ENCODE peak calls at places on chromosome 6, in ten cellular contexts. F is psoas muscle; E is osteoblast; X is fibroblast of the aortic adventitia; G is T-helper 1 cell; N is Right ventricle myocardium inferior; O is choroid plexus epithelial cell; D is mucosa of descending colon; V is T follicular helper cell; J is CD4-positive, alpha-beta memory T cell. B is an unnamed sample.

GRCh38 chr6:41676406-41676805 is 38.1 kb downstream of the MDFI start:
- DNase-seq in F (no peak), E (peak), X (no peak), G (no peak), N (no peak), O (no peak), D (no peak), V (no peak), J (no peak), B (no peak)

GRCh38 chr6:24702720-24703282 is 16.2 kb downstream of the C6orf62 start:
- DNase-seq in F (no peak), E (no peak), X (no peak), G (no peak), N (no peak), O (no peak), D (no peak), V (no peak), J (no peak), B (no peak)

GRCh38 chr6:159832941-159833340 is 32.9 kb downstream of the PNLDC1 start:
- DNase-seq in F (no peak), E (no peak), X (no peak), G (no peak), N (no peak), O (no peak), D (no peak), V (no peak), J (no peak), B (no peak)

GRCh38 chr6:125014157-125014957 is 52.1 kb downstream of the RNF217 start:
- DNase-seq in F (no peak), E (peak), X (peak), G (no peak), N (no peak), O (peak), D (no peak), V (no peak), J (no peak), B (no peak)

GRCh38 chr6:34457392-34457746 is 8.5 kb upstream of the PACSIN1 start:
- DNase-seq in F (no peak), E (no peak), X (no peak), G (no peak), N (no peak), O (no peak), D (no peak), V (no peak), J (no peak), B (no peak)

GRCh38 chr6:126015869-126016268 is 29.5 kb downstream of the TRMT11 start:
- DNase-seq in F (no peak), E (no peak), X (peak), G (no peak), N (no peak), O (peak), D (no peak), V (no peak), J (no peak), B (no peak)

GRCh38 chr6:10418862-10419748 is 4.2 kb upstream of the TFAP2A start:
- DNase-seq in F (no peak), E (peak), X (no peak), G (no peak), N (no peak), O (peak), D (peak), V (no peak), J (no peak), B (no peak)

GRCh38 chr6:41781302-41781711 is 725 bp downstream of the PRICKLE4 start:
- DNase-seq in F (no peak), E (peak), X (no peak), G (no peak), N (no peak), O (no peak), D (no peak), V (no peak), J (no peak), B (no peak)

GRCh38 chr6:129507059-129507807 is 202.7 kb downstream of the ARHGAP18 start:
- DNase-seq in F (no peak), E (no peak), X (no peak), G (no peak), N (no peak), O (no peak), D (no peak), V (no peak), J (no peak), B (no peak)

GRCh38 chr6:13372688-13373487 is 44.6 kb upstream of the TBC1D7 start:
- DNase-seq in F (no peak), E (no peak), X (no peak), G (no peak), N (no peak), O (no peak), D (no peak), V (no peak), J (no peak), B (no peak)

GRCh38 chr6:46749731-46750130 is 3.0 kb downstream of the ANKRD66 start:
- DNase-seq in F (no peak), E (no peak), X (no peak), G (no peak), N (no peak), O (no peak), D (no peak), V (no peak), J (no peak), B (no peak)

GRCh38 chr6:53855940-53856339 is 61.1 kb downstream of the LRRC1 start:
- DNase-seq in F (no peak), E (no peak), X (no peak), G (no peak), N (no peak), O (no peak), D (no peak), V (no peak), J (no peak), B (no peak)

GRCh38 chr6:46116289-46116688 is 13.5 kb upstream of the ENPP4 start:
- DNase-seq in F (no peak), E (no peak), X (no peak), G (no peak), N (no peak), O (no peak), D (no peak), V (no peak), J (no peak), B (no peak)

GRCh38 chr6:28658475-28659249 is 133.0 kb downstream of the GPX5 start:
- DNase-seq in F (no peak), E (no peak), X (peak), G (no peak), N (no peak), O (no peak), D (no peak), V (no peak), J (no peak), B (no peak)

GRCh38 chr6:17574871-17575560 is 25.1 kb upstream of the FAM8A1 start:
- DNase-seq in F (no peak), E (peak), X (peak), G (no peak), N (no peak), O (peak), D (no peak), V (no peak), J (no peak), B (no peak)

GRCh38 chr6:154352898-154353585 is 3.6 kb downstream of the IPCEF1 start:
- DNase-seq in F (no peak), E (no peak), X (no peak), G (no peak), N (no peak), O (no peak), D (no peak), V (no peak), J (no peak), B (no peak)

GRCh38 chr6:40789143-40789764 is 202.1 kb upstream of the LRFN2 start:
- DNase-seq in F (no peak), E (no peak), X (no peak), G (no peak), N (no peak), O (peak), D (no peak), V (no peak), J (peak), B (no peak)

GRCh38 chr6:28383235-28384142 is 16.1 kb downstream of the ZSCAN12 start:
- DNase-seq in F (peak), E (peak), X (peak), G (no peak), N (peak), O (peak), D (peak), V (no peak), J (peak), B (no peak)

GRCh38 chr6:74690365-74690764 is 515.5 kb downstream of the COL12A1 start:
- DNase-seq in F (no peak), E (no peak), X (no peak), G (no peak), N (no peak), O (peak), D (no peak), V (no peak), J (no peak), B (no peak)

GRCh38 chr6:159691133-159691962 is 1.7 kb downstream of the SOD2 start:
- DNase-seq in F (no peak), E (peak), X (peak), G (no peak), N (no peak), O (peak), D (no peak), V (no peak), J (peak), B (no peak)

GRCh38 chr6:81575446-81575845 is 177.0 kb downstream of the TENT5A start:
- DNase-seq in F (no peak), E (peak), X (no peak), G (no peak), N (no peak), O (peak), D (no peak), V (no peak), J (no peak), B (no peak)

GRCh38 chr6:169604076-169604475 is 97.8 kb downstream of the WDR27 start:
- DNase-seq in F (no peak), E (no peak), X (no peak), G (no peak), N (no peak), O (no peak), D (no peak), V (no peak), J (no peak), B (no peak)

GRCh38 chr6:125867483-125867935 is 76.7 kb downstream of the NCOA7 start:
- DNase-seq in F (no peak), E (peak), X (peak), G (no peak), N (no peak), O (peak), D (no peak), V (no peak), J (no peak), B (no peak)

GRCh38 chr6:158285321-158285960 is 26.8 kb upstream of the TULP4 start:
- DNase-seq in F (no peak), E (no peak), X (peak), G (no peak), N (no peak), O (peak), D (no peak), V (no peak), J (no peak), B (no peak)

GRCh38 chr6:4274382-4275082 is 139.2 kb upstream of the ECI2 start:
- DNase-seq in F (no peak), E (no peak), X (peak), G (no peak), N (no peak), O (peak), D (no peak), V (no peak), J (no peak), B (no peak)

GRCh38 chr6:96116674-96117073 is 100.9 kb downstream of the FUT9 start:
- DNase-seq in F (no peak), E (no peak), X (no peak), G (no peak), N (no peak), O (no peak), D (no peak), V (no peak), J (no peak), B (no peak)

GRCh38 chr6:11810039-11810541 is 31.5 kb upstream of the ADTRP start:
- DNase-seq in F (peak), E (peak), X (peak), G (no peak), N (peak), O (peak), D (peak), V (no peak), J (no peak), B (no peak)

GRCh38 chr6:12490904-12491571 is 200.9 kb downstream of the EDN1 start:
- DNase-seq in F (no peak), E (peak), X (peak), G (no peak), N (no peak), O (peak), D (no peak), V (no peak), J (no peak), B (no peak)

GRCh38 chr6:11279213-11279780 is 46.8 kb upstream of the NEDD9 start:
- DNase-seq in F (peak), E (peak), X (no peak), G (no peak), N (no peak), O (no peak), D (no peak), V (no peak), J (no peak), B (no peak)

GRCh38 chr6:13508711-13509705 is 21.6 kb upstream of the GFOD1 start:
- DNase-seq in F (no peak), E (peak), X (peak), G (no peak), N (no peak), O (peak), D (no peak), V (no peak), J (no peak), B (no peak)

GRCh38 chr6:37698264-37699137 is 818 bp upstream of the MDGA1 start:
- DNase-seq in F (peak), E (peak), X (no peak), G (peak), N (peak), O (peak), D (peak), V (peak), J (peak), B (peak)

GRCh38 chr6:4994741-4995140 is 9.1 kb downstream of the RPP40 start:
- DNase-seq in F (no peak), E (no peak), X (no peak), G (no peak), N (peak), O (no peak), D (no peak), V (no peak), J (no peak), B (no peak)

GRCh38 chr6:106084106-106084963 is 1.8 kb upstream of the PRDM1 start:
- DNase-seq in F (peak), E (peak), X (peak), G (no peak), N (no peak), O (peak), D (no peak), V (no peak), J (no peak), B (no peak)

B was measured in effector CD8-positive, alpha-beta T cell.